ENCODE peak calls at places on chromosomes 12 and 14, in eight cellular contexts. E, P, W, D, S, B, T and C are unnamed samples.

GRCh38 chr14:99257122-99257672 is 14.8 kb downstream of the BCL11B start:
- DNase-seq in B (no peak), P (no peak), T (no peak), W (no peak), S (no peak), E (no peak), D (no peak), C (no peak)

GRCh38 chr14:78530078-78530477 is 359.9 kb downstream of the NRXN3 start:
- DNase-seq in W (no peak), T (no peak), E (peak), P (peak), S (no peak), B (no peak), D (peak), C (peak)

GRCh38 chr14:48008646-48009045 is 333.2 kb upstream of the MDGA2 start:
- DNase-seq in B (no peak), D (no peak), P (no peak), S (no peak), T (no peak), E (no peak), W (no peak), C (no peak)

GRCh38 chr12:118404876-118405521 is 28.6 kb downstream of the SUDS3 start:
- DNase-seq in B (peak), E (peak), P (peak), S (peak), W (peak), D (peak), T (peak), C (peak)

GRCh38 chr12:42286741-42287140 is 39.2 kb downstream of the ZCRB1 start:
- DNase-seq in P (no peak), S (no peak), E (no peak), T (no peak), B (no peak), D (no peak), W (no peak), C (no peak)

GRCh38 chr12:12755923-12756322 is 29.5 kb upstream of the APOLD1 start:
- DNase-seq in B (no peak), S (no peak), T (no peak), W (no peak), D (no peak), E (no peak), P (no peak), C (no peak)

GRCh38 chr14:55448146-55448614 is 7.8 kb upstream of the TBPL2 start:
- DNase-seq in P (no peak), E (no peak), D (peak), W (peak), T (peak), S (no peak), B (no peak), C (no peak)

GRCh38 chr12:89697256-89697655 is 11.4 kb downstream of the ATP2B1 start:
- DNase-seq in W (no peak), D (no peak), S (no peak), P (no peak), T (no peak), B (no peak), E (no peak), C (no peak)

GRCh38 chr14:104367811-104368750 is 211.5 kb upstream of the C14orf180 start:
- DNase-seq in B (no peak), T (no peak), P (no peak), W (no peak), S (no peak), D (no peak), E (no peak), C (no peak)

GRCh38 chr12:13390381-13390856 is 193.9 kb downstream of the EMP1 start:
- DNase-seq in E (no peak), T (peak), W (no peak), P (no peak), D (peak), B (peak), S (peak), C (no peak)

GRCh38 chr14:88559852-88560251 is 3.0 kb upstream of the ZC3H14 start:
- DNase-seq in D (peak), S (no peak), T (peak), E (no peak), W (peak), B (no peak), P (peak), C (no peak)

GRCh38 chr14:22002860-22003284 is 329.3 kb upstream of the OR4E1 start:
- DNase-seq in T (no peak), D (no peak), B (no peak), W (no peak), E (no peak), P (peak), S (no peak), C (no peak)

GRCh38 chr14:67453575-67454300 is 34.8 kb downstream of the TMEM229B start:
- DNase-seq in T (no peak), D (no peak), P (no peak), B (no peak), E (no peak), W (no peak), S (no peak), C (no peak)
- TF ChIP-seq CTCF in T (peak), D (no peak), P (no peak), B (no peak), E (no peak), W (no peak), S (no peak), C (no peak)

GRCh38 chr12:116406529-116406928 is 129.0 kb upstream of the MED13L start:
- DNase-seq in P (no peak), T (peak), B (peak), W (no peak), S (peak), E (no peak), D (peak), C (no peak)
- TF ChIP-seq CTCF in P (no peak), T (peak), B (peak), W (no peak), S (no peak), E (no peak), D (peak), C (no peak)

GRCh38 chr12:49060237-49061156 is at the start of gene KMT2D:
- DNase-seq in B (peak), T (peak), P (peak), S (peak), W (peak), D (peak), E (peak), C (peak)
- TF ChIP-seq CTCF in B (peak), T (peak), P (peak), S (no peak), W (peak), D (peak), E (no peak), C (no peak)

GRCh38 chr12:50111693-50112455 is at the start of gene COX14:
- DNase-seq in E (peak), W (peak), S (peak), D (peak), B (peak), P (peak), T (peak), C (peak)
- TF ChIP-seq CTCF in E (peak), W (peak), S (peak), D (peak), B (peak), P (peak), T (peak), C (peak)